ENCODE peak calls at places on chromosomes 1 and 21, in nine cellular contexts. One of them, this sample, is unnamed.

GRCh38 chr21:26624983-26625519 is 52.0 kb upstream of the CYYR1 start:
- DNase-seq in DND-41: peak; percentile 52
- DNase-seq in CD8-positive, alpha-beta T cell: no peak
- DNase-seq in aorta: no peak
- DNase-seq in RWPE1: no peak
- DNase-seq in cardiac muscle cell: no peak
- DNase-seq in PC-3: no peak
- DNase-seq in lower lobe of right lung: no peak
- DNase-seq in PC-9: no peak
- DNase-seq in this sample: no peak

GRCh38 chr1:147202576-147202975 is 22.6 kb downstream of the FMO5 start:
- DNase-seq in DND-41: no peak
- DNase-seq in CD8-positive, alpha-beta T cell: no peak
- DNase-seq in aorta: no peak
- DNase-seq in RWPE1: no peak
- DNase-seq in cardiac muscle cell: no peak
- DNase-seq in PC-3: peak; percentile 47
- DNase-seq in lower lobe of right lung: no peak
- DNase-seq in PC-9: no peak
- DNase-seq in this sample: no peak

GRCh38 chr1:36207339-36207738 is 16.9 kb upstream of the THRAP3 start:
- DNase-seq in DND-41: no peak
- DNase-seq in CD8-positive, alpha-beta T cell: no peak
- DNase-seq in aorta: peak; percentile 92
- DNase-seq in RWPE1: no peak
- DNase-seq in cardiac muscle cell: no peak
- DNase-seq in PC-3: peak; percentile 32
- DNase-seq in lower lobe of right lung: peak; percentile 74
- DNase-seq in PC-9: no peak
- DNase-seq in this sample: no peak

GRCh38 chr1:31672988-31673387 is 28.3 kb upstream of the PEF1 start:
- DNase-seq in DND-41: no peak
- DNase-seq in CD8-positive, alpha-beta T cell: no peak
- DNase-seq in aorta: no peak
- DNase-seq in RWPE1: no peak
- DNase-seq in cardiac muscle cell: no peak
- DNase-seq in PC-3: no peak
- DNase-seq in lower lobe of right lung: no peak
- DNase-seq in PC-9: no peak
- DNase-seq in this sample: no peak

GRCh38 chr1:80535446-80535845 is 1265.3 kb upstream of the ADGRL2 start:
- DNase-seq in DND-41: no peak
- DNase-seq in CD8-positive, alpha-beta T cell: no peak
- DNase-seq in aorta: no peak
- DNase-seq in RWPE1: no peak
- DNase-seq in cardiac muscle cell: no peak
- DNase-seq in PC-3: no peak
- DNase-seq in lower lobe of right lung: no peak
- DNase-seq in PC-9: no peak
- DNase-seq in this sample: no peak

GRCh38 chr1:188127507-188127906 is 1298.8 kb downstream of the PLA2G4A start:
- DNase-seq in DND-41: no peak
- DNase-seq in CD8-positive, alpha-beta T cell: no peak
- DNase-seq in aorta: no peak
- DNase-seq in RWPE1: no peak
- DNase-seq in cardiac muscle cell: no peak
- DNase-seq in PC-3: peak; percentile 52
- DNase-seq in lower lobe of right lung: no peak
- DNase-seq in PC-9: no peak
- DNase-seq in this sample: no peak

GRCh38 chr21:34227386-34227852 is 136.4 kb upstream of the KCNE2 start:
- DNase-seq in DND-41: no peak
- DNase-seq in CD8-positive, alpha-beta T cell: no peak
- DNase-seq in aorta: peak; percentile 56
- DNase-seq in RWPE1: no peak
- DNase-seq in cardiac muscle cell: no peak
- DNase-seq in PC-3: peak; percentile 12
- DNase-seq in lower lobe of right lung: no peak
- DNase-seq in PC-9: no peak
- DNase-seq in this sample: no peak

GRCh38 chr1:161305872-161306519 is 3.8 kb downstream of the MPZ start:
- DNase-seq in DND-41: peak; percentile 5
- DNase-seq in CD8-positive, alpha-beta T cell: peak; percentile 92
- DNase-seq in aorta: peak; percentile 87
- DNase-seq in RWPE1: peak; percentile 55
- DNase-seq in cardiac muscle cell: peak; percentile 71
- DNase-seq in PC-3: no peak
- DNase-seq in lower lobe of right lung: peak; percentile 93
- DNase-seq in PC-9: no peak
- DNase-seq in this sample: peak; percentile 82

GRCh38 chr21:44065428-44065827 is 41.8 kb upstream of the PWP2 start:
- DNase-seq in DND-41: peak; percentile 76
- DNase-seq in CD8-positive, alpha-beta T cell: peak; percentile 94
- DNase-seq in aorta: no peak
- DNase-seq in RWPE1: no peak
- DNase-seq in cardiac muscle cell: no peak
- DNase-seq in PC-3: no peak
- DNase-seq in lower lobe of right lung: no peak
- DNase-seq in PC-9: no peak
- DNase-seq in this sample: peak; percentile 92

GRCh38 chr21:42120056-42120903 is 49.2 kb downstream of the UMODL1 start:
- DNase-seq in DND-41: peak; percentile 53
- DNase-seq in CD8-positive, alpha-beta T cell: no peak
- DNase-seq in aorta: peak; percentile 45
- DNase-seq in RWPE1: no peak
- DNase-seq in cardiac muscle cell: no peak
- DNase-seq in PC-3: peak; percentile 95
- DNase-seq in lower lobe of right lung: no peak
- DNase-seq in PC-9: peak; percentile 95
- DNase-seq in this sample: no peak

GRCh38 chr21:33543505-33544129 is 779 bp downstream of the SON start:
- DNase-seq in DND-41: no peak
- DNase-seq in CD8-positive, alpha-beta T cell: no peak
- DNase-seq in aorta: no peak
- DNase-seq in RWPE1: no peak
- DNase-seq in cardiac muscle cell: no peak
- DNase-seq in PC-3: peak; percentile 47
- DNase-seq in lower lobe of right lung: peak; percentile 84
- DNase-seq in PC-9: no peak
- DNase-seq in this sample: peak; percentile 74

GRCh38 chr1:190560161-190560681 is 82.6 kb upstream of the BRINP3 start:
- DNase-seq in DND-41: no peak
- DNase-seq in CD8-positive, alpha-beta T cell: no peak
- DNase-seq in aorta: no peak
- DNase-seq in RWPE1: no peak
- DNase-seq in cardiac muscle cell: no peak
- DNase-seq in PC-3: no peak
- DNase-seq in lower lobe of right lung: no peak
- DNase-seq in PC-9: no peak
- DNase-seq in this sample: no peak

GRCh38 chr1:96782861-96783260 is 61.3 kb downstream of the PTBP2 start:
- DNase-seq in DND-41: no peak
- DNase-seq in CD8-positive, alpha-beta T cell: no peak
- DNase-seq in aorta: no peak
- DNase-seq in RWPE1: no peak
- DNase-seq in cardiac muscle cell: no peak
- DNase-seq in PC-3: no peak
- DNase-seq in lower lobe of right lung: no peak
- DNase-seq in PC-9: no peak
- DNase-seq in this sample: no peak

GRCh38 chr1:61080408-61081134 is 1.8 kb upstream of the NFIA start:
- DNase-seq in DND-41: no peak
- DNase-seq in CD8-positive, alpha-beta T cell: no peak
- DNase-seq in aorta: no peak
- DNase-seq in RWPE1: no peak
- DNase-seq in cardiac muscle cell: peak; percentile 18
- DNase-seq in PC-3: no peak
- DNase-seq in lower lobe of right lung: no peak
- DNase-seq in PC-9: no peak
- DNase-seq in this sample: no peak

GRCh38 chr1:176374967-176375569 is 87.9 kb upstream of the PAPPA2 start:
- DNase-seq in DND-41: peak; percentile 82
- DNase-seq in CD8-positive, alpha-beta T cell: peak; percentile 41
- DNase-seq in aorta: peak; percentile 85
- DNase-seq in RWPE1: peak; percentile 49
- DNase-seq in cardiac muscle cell: peak; percentile 87
- DNase-seq in PC-3: peak; percentile 74
- DNase-seq in lower lobe of right lung: peak; percentile 68
- DNase-seq in PC-9: peak; percentile 42
- DNase-seq in this sample: peak; percentile 58

GRCh38 chr1:109133815-109134214 is 19.9 kb downstream of the ELAPOR1 start:
- DNase-seq in DND-41: no peak
- DNase-seq in CD8-positive, alpha-beta T cell: no peak
- DNase-seq in aorta: peak; percentile 53
- DNase-seq in RWPE1: no peak
- DNase-seq in cardiac muscle cell: no peak
- DNase-seq in PC-3: no peak
- DNase-seq in lower lobe of right lung: peak; percentile 81
- DNase-seq in PC-9: no peak
- DNase-seq in this sample: no peak

GRCh38 chr1:224407546-224408293 is 26.9 kb downstream of the WDR26 start:
- DNase-seq in DND-41: no peak
- DNase-seq in CD8-positive, alpha-beta T cell: no peak
- DNase-seq in aorta: no peak
- DNase-seq in RWPE1: no peak
- DNase-seq in cardiac muscle cell: no peak
- DNase-seq in PC-3: peak; percentile 64
- DNase-seq in lower lobe of right lung: no peak
- DNase-seq in PC-9: peak; percentile 82
- DNase-seq in this sample: no peak

GRCh38 chr21:33967086-33967571 is 51.5 kb upstream of the ATP5PO start:
- DNase-seq in DND-41: no peak
- DNase-seq in CD8-positive, alpha-beta T cell: no peak
- DNase-seq in aorta: no peak
- DNase-seq in RWPE1: no peak
- DNase-seq in cardiac muscle cell: peak; percentile 46
- DNase-seq in PC-3: no peak
- DNase-seq in lower lobe of right lung: no peak
- DNase-seq in PC-9: no peak
- DNase-seq in this sample: no peak

GRCh38 chr21:33169360-33169759 is 60.4 kb upstream of the IFNAR2 start:
- DNase-seq in DND-41: no peak
- DNase-seq in CD8-positive, alpha-beta T cell: no peak
- DNase-seq in aorta: no peak
- DNase-seq in RWPE1: no peak
- DNase-seq in cardiac muscle cell: no peak
- DNase-seq in PC-3: no peak
- DNase-seq in lower lobe of right lung: no peak
- DNase-seq in PC-9: no peak
- DNase-seq in this sample: no peak

DNA sequence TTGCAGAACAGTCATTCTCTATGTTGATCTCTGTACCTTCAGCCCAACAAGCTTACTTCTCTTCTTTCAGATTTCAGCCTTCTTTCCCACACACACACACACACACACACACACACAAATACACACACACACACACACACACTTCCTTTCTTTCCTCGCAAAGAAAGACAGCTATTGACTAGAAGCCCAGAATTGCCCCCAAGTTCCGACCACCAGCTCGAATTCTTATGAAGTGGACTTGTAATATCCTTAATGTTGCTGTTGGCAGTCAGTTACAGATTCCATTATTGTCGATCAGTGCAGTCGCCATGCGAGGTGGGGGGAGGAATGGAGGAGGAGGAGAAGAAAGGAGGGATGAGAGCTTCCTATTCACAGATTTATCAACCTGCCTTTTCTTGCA is 125.5 kb downstream of the CLEC20A start:
- DNase-seq in DND-41: no peak
- DNase-seq in CD8-positive, alpha-beta T cell: no peak
- DNase-seq in aorta: no peak
- DNase-seq in RWPE1: no peak
- DNase-seq in cardiac muscle cell: peak; percentile 11
- DNase-seq in PC-3: no peak
- DNase-seq in lower lobe of right lung: no peak
- DNase-seq in PC-9: no peak
- DNase-seq in this sample: no peak
- H3K27ac ChIP-seq in DND-41: no peak overlapping the region
- H3K27ac ChIP-seq in CD8-positive, alpha-beta T cell: no peak overlapping the region
- H3K27ac ChIP-seq in aorta: no peak overlapping the region
- H3K27ac ChIP-seq in RWPE1: no peak overlapping the region
- H3K27ac ChIP-seq in cardiac muscle cell: peak overlapping the region; percentile 44
- H3K27ac ChIP-seq in PC-3: no peak overlapping the region
- H3K27ac ChIP-seq in lower lobe of right lung: no peak overlapping the region
- H3K27ac ChIP-seq in PC-9: no peak overlapping the region
- H3K27ac ChIP-seq in this sample: no peak overlapping the region

DNA sequence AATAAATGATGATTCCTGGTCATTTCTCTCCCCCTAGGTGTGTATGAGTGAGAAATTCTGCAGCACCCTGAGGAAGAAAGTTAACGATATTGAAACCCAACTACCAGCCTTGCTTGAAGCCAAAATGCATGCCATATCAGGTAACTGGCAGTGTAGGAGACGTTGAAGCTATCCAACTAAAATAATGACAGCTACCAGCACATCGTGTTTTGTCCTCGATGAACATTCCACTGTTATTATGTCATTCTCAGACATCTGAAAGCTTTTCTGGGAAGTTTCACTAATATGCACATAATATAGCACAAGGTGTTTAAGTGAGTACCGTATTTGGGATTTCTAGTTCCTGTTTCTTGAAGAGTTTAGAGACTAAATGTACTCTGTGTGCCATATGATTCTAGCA is 173.5 kb downstream of the DISC1 start:
- DNase-seq in DND-41: no peak
- DNase-seq in CD8-positive, alpha-beta T cell: no peak
- DNase-seq in aorta: no peak
- DNase-seq in RWPE1: peak; percentile 20
- DNase-seq in cardiac muscle cell: no peak
- DNase-seq in PC-3: peak; percentile 40
- DNase-seq in lower lobe of right lung: no peak
- DNase-seq in PC-9: no peak
- DNase-seq in this sample: no peak
- H3K27ac ChIP-seq in DND-41: no peak overlapping the region
- H3K27ac ChIP-seq in CD8-positive, alpha-beta T cell: no peak overlapping the region
- H3K27ac ChIP-seq in aorta: no peak overlapping the region
- H3K27ac ChIP-seq in RWPE1: no peak overlapping the region
- H3K27ac ChIP-seq in cardiac muscle cell: no peak overlapping the region
- H3K27ac ChIP-seq in PC-3: no peak overlapping the region
- H3K27ac ChIP-seq in lower lobe of right lung: no peak overlapping the region
- H3K27ac ChIP-seq in PC-9: no peak overlapping the region
- H3K27ac ChIP-seq in this sample: no peak overlapping the region

GRCh38 chr1:16018308-16018707 is 465 bp upstream of the HSPB7 start:
- DNase-seq in DND-41: no peak
- DNase-seq in CD8-positive, alpha-beta T cell: no peak
- DNase-seq in aorta: no peak
- DNase-seq in RWPE1: no peak
- DNase-seq in cardiac muscle cell: no peak
- DNase-seq in PC-3: no peak
- DNase-seq in lower lobe of right lung: no peak
- DNase-seq in PC-9: no peak
- DNase-seq in this sample: no peak
- H3K27ac ChIP-seq in DND-41: no peak overlapping the region
- H3K27ac ChIP-seq in CD8-positive, alpha-beta T cell: no peak overlapping the region
- H3K27ac ChIP-seq in aorta: peak overlapping the region; percentile 99
- H3K27ac ChIP-seq in RWPE1: peak overlapping the region; percentile 25
- H3K27ac ChIP-seq in cardiac muscle cell: peak overlapping the region; percentile 100
- H3K27ac ChIP-seq in PC-3: no peak overlapping the region
- H3K27ac ChIP-seq in lower lobe of right lung: peak overlapping the region; percentile 79
- H3K27ac ChIP-seq in PC-9: no peak overlapping the region
- H3K27ac ChIP-seq in this sample: no peak overlapping the region

DNA sequence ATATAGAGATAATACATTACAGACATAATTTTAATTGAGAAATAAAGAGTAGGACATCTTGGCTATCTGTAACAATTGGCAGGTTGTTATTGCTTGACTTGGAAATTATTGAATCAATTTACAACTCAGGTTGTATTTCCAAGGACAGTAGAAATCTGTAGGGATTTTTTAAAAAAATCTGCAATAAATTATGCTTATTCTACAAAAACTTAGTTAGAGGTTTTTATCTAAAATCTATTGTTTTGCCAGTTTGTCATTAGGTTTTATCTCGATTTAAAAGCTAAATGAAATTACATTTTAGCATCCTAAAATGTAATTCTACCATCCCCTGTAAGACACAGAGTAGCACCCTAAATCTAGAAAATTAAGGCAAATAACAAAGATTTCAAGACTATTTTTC is 408.8 kb downstream of the COL11A1 start:
- DNase-seq in DND-41: no peak
- DNase-seq in CD8-positive, alpha-beta T cell: no peak
- DNase-seq in aorta: no peak
- DNase-seq in RWPE1: no peak
- DNase-seq in cardiac muscle cell: no peak
- DNase-seq in PC-3: no peak
- DNase-seq in lower lobe of right lung: no peak
- DNase-seq in PC-9: no peak
- DNase-seq in this sample: no peak
- H3K27ac ChIP-seq in DND-41: no peak overlapping the region
- H3K27ac ChIP-seq in CD8-positive, alpha-beta T cell: no peak overlapping the region
- H3K27ac ChIP-seq in aorta: no peak overlapping the region
- H3K27ac ChIP-seq in RWPE1: no peak overlapping the region
- H3K27ac ChIP-seq in cardiac muscle cell: no peak overlapping the region
- H3K27ac ChIP-seq in PC-3: no peak overlapping the region
- H3K27ac ChIP-seq in lower lobe of right lung: no peak overlapping the region
- H3K27ac ChIP-seq in PC-9: no peak overlapping the region
- H3K27ac ChIP-seq in this sample: no peak overlapping the region